ENCODE peak calls at places on chromosomes 16 and 17, in ten cellular contexts. J, F, D, Q, K, U, P, L, I and A are unnamed samples. For H3K4me1, the result is how much of the 10 kb centered on the place peaks cover.

GRCh38 chr17:75115545-75115944 is 5.8 kb downstream of the ARMC7 start:
- DNase-seq in F (no peak), J (no peak), L (no peak), P (no peak), U (no peak), Q (no peak), I (no peak), K (no peak), D (no peak), A (no peak)

GRCh38 chr17:33750943-33751701 is 458.0 kb upstream of the ASIC2 start:
- DNase-seq in P (peak), I (peak), Q (peak), J (peak), L (peak), F (peak), K (peak), U (peak), D (peak), A (peak)

GRCh38 chr17:57084802-57085447 is at the start of gene AKAP1:
- DNase-seq in K (peak), Q (peak), U (peak), L (peak), D (peak), P (peak), J (peak), F (peak), I (peak), A (peak)

GRCh38 chr16:79415983-79416641 is 184.4 kb downstream of the MAF start:
- DNase-seq in L (no peak), J (no peak), F (no peak), D (no peak), I (no peak), K (no peak), U (no peak), P (peak), Q (no peak), A (peak)

GRCh38 chr17:38943607-38944006 is 18.2 kb downstream of the LASP1NB start:
- DNase-seq in I (no peak), J (no peak), L (no peak), D (no peak), P (no peak), U (no peak), K (no peak), F (no peak), Q (no peak), A (no peak)

GRCh38 chr17:49616086-49616485 is 40.4 kb downstream of the NXPH3 start:
- DNase-seq in L (no peak), J (no peak), F (no peak), D (no peak), I (no peak), K (no peak), Q (no peak), U (no peak), P (no peak), A (no peak)

GRCh38 chr16:89312194-89312593 is 94.7 kb downstream of the ZNF778 start:
- DNase-seq in L (no peak), I (no peak), U (no peak), Q (no peak), D (no peak), F (no peak), J (no peak), P (no peak), K (no peak), A (no peak)

GRCh38 chr17:41666336-41666680 is 22.4 kb upstream of the EIF1 start:
- DNase-seq in U (peak), L (peak), K (peak), Q (peak), J (peak), P (peak), I (no peak), D (no peak), F (peak), A (peak)

GRCh38 chr16:20614201-20615141 is 38.3 kb upstream of the ACSM2B start:
- DNase-seq in D (no peak), F (no peak), Q (peak), L (no peak), K (no peak), U (no peak), J (no peak), I (peak), P (no peak), A (no peak)

GRCh38 chr16:5054876-5055865 is 10.6 kb downstream of the C16orf89 start:
- DNase-seq in K (no peak), F (no peak), D (no peak), J (no peak), L (no peak), I (no peak), Q (no peak), P (no peak), U (no peak), A (no peak)

GRCh38 chr16:25959216-25959615 is 267.5 kb downstream of the HS3ST4 start:
- DNase-seq in I (no peak), J (no peak), F (no peak), Q (no peak), K (no peak), L (no peak), U (no peak), P (no peak), D (no peak), A (no peak)

GRCh38 chr16:84643180-84643583 is 5.1 kb upstream of the KLHL36 start:
- DNase-seq in I (peak), P (no peak), D (no peak), J (peak), Q (peak), L (peak), U (no peak), K (no peak), F (peak), A (no peak)

GRCh38 chr17:39744836-39745215 is 7.1 kb downstream of the GRB7 start:
- DNase-seq in P (no peak), K (no peak), I (no peak), D (no peak), U (no peak), F (no peak), Q (no peak), L (no peak), J (no peak), A (no peak)

GRCh38 chr16:12000032-12000431 is 23.5 kb downstream of the SNX29 start:
- DNase-seq in U (no peak), Q (no peak), F (no peak), D (no peak), L (no peak), P (no peak), I (no peak), J (no peak), K (no peak), A (no peak)

GRCh38 chr16:79870016-79870886 is 269.7 kb upstream of the MAF start:
- DNase-seq in F (no peak), I (no peak), K (no peak), Q (no peak), D (no peak), U (no peak), L (no peak), P (no peak), J (no peak), A (no peak)

GRCh38 chr17:61586031-61586566 is 4.9 kb downstream of the NACA2 start:
- DNase-seq in L (no peak), I (no peak), F (no peak), D (no peak), U (no peak), P (no peak), K (no peak), J (no peak), Q (no peak), A (no peak)

GRCh38 chr16:72241930-72242329 is 70.0 kb upstream of the PMFBP1 start:
- DNase-seq in K (no peak), F (peak), D (peak), L (no peak), J (no peak), I (no peak), U (no peak), Q (no peak), P (no peak), A (no peak)

GRCh38 chr16:31071861-31072260 is 2.2 kb downstream of the ZNF668 start:
- DNase-seq in D (no peak), F (no peak), U (no peak), Q (no peak), I (no peak), J (no peak), P (no peak), L (no peak), K (no peak), A (no peak)

GRCh38 chr16:85436636-85437160 is 176.4 kb upstream of the GSE1 start:
- DNase-seq in Q (no peak), K (no peak), U (peak), P (no peak), F (no peak), J (no peak), D (no peak), I (peak), L (peak), A (no peak)

GRCh38 chr16:84314373-84314772 is 19.7 kb downstream of the WFDC1 start:
- DNase-seq in I (no peak), U (no peak), K (no peak), D (no peak), L (no peak), Q (no peak), F (no peak), J (no peak), P (no peak), A (no peak)

GRCh38 chr16:30004811-30005242 is 6.0 kb downstream of the DOC2A start:
- DNase-seq in U (no peak), K (no peak), Q (peak), P (no peak), J (no peak), L (no peak), D (no peak), I (no peak), F (no peak), A (no peak)

GRCh38 chr16:22728167-22728836 is 85.7 kb upstream of the HS3ST2 start:
- DNase-seq in I (no peak), F (no peak), Q (no peak), K (no peak), D (no peak), J (no peak), P (no peak), L (no peak), U (no peak), A (no peak)

GRCh38 chr16:14003119-14003570 is 68.0 kb upstream of the MRTFB start:
- DNase-seq in L (peak), D (no peak), P (no peak), Q (peak), U (peak), I (peak), F (peak), J (peak), K (no peak), A (no peak)

GRCh38 chr17:47295874-47296255 is 27.9 kb upstream of the EFCAB13 start:
- DNase-seq in U (no peak), K (no peak), I (no peak), F (no peak), Q (no peak), D (no peak), L (no peak), J (no peak), P (no peak), A (no peak)

GRCh38 chr17:81238490-81238814 is 403 bp downstream of the TEPSIN start:
- DNase-seq in F (no peak), Q (no peak), K (no peak), P (no peak), L (no peak), U (no peak), I (no peak), J (no peak), D (no peak), A (no peak)

GRCh38 chr17:40019140-40019991 is 4.1 kb downstream of the CSF3 start:
- DNase-seq in D (no peak), F (no peak), U (no peak), Q (no peak), L (peak), K (no peak), P (no peak), I (no peak), J (no peak), A (no peak)

GRCh38 chr17:82957961-82958491 is 118.2 kb upstream of the ZNF750 start:
- DNase-seq in F (no peak), P (no peak), Q (no peak), J (no peak), I (no peak), K (no peak), D (no peak), U (peak), L (no peak), A (no peak)

GRCh38 chr16:85819711-85820110 is 20.2 kb downstream of the COX4I1 start:
- DNase-seq in I (no peak), D (no peak), L (no peak), P (no peak), J (no peak), F (no peak), U (no peak), K (no peak), Q (no peak), A (no peak)

GRCh38 chr17:79001190-79002020 is 8.2 kb downstream of the CANT1 start:
- DNase-seq in I (no peak), U (peak), L (peak), D (no peak), P (no peak), F (peak), Q (no peak), J (no peak), K (no peak), A (no peak)

GRCh38 chr17:27518048-27518447 is 61.8 kb downstream of the KSR1 start:
- DNase-seq in K (no peak), L (no peak), Q (no peak), D (no peak), U (no peak), P (no peak), I (no peak), F (no peak), J (no peak), A (no peak)
- H3K4me1 ChIP-seq in K (under half), L (under half), Q (under half), D (under half), U (under half), P (under half), I (under half), F (under half), J (under half), A (under half)

DNA sequence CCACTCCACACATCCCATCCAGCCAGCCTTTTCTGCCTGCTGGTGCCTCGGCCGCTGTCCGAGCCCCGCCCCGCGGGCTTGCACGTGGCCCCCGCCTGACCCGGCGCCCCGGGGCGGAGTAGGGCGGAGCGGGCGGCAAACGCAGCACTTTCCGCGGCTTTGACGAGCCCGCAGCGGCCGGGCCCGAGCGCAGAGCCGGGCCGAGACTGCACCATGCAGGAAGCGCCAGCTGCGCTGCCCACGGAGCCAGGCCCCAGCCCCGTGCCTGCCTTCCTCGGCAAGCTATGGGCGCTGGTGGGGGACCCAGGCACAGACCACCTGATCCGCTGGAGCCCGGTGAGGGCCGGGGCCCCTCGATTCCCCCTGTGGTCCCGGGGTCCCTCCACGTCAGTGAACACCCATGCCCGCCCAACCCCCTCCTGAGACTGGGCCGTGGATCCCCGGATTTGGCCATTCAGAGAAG is at the start of gene HSF4:
- DNase-seq in D (no peak), L (no peak), Q (peak), I (peak), U (no peak), F (peak), P (no peak), J (peak), K (no peak), A (no peak)
- H3K4me3 ChIP-seq in D (peak), L (peak), Q (peak), I (peak), U (no peak), F (no peak), P (peak), J (peak), K (no peak), A (no peak)

DNA sequence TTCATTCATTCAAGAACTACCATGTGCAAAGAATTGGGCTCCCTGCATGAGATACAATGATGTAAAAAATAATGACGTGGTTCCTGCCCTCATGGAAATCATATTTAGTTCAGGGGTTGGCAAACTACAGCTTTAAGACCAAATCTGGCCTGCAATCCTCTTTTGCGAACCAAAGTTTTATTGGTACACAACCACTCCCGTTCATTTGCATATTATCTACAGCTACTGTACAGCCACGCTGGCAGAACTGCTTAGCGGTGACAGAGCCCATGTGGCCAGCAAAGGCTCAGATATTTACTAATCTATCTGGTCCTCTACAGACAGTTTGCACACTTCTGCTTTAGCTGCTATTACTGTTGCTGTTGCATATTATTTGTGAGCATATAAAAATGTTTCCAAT is 167.7 kb downstream of the XYLT1 start:
- DNase-seq in J (no peak), U (no peak), K (no peak), P (no peak), Q (no peak), F (no peak), I (no peak), D (no peak), L (no peak), A (no peak)
- H3K4me1 ChIP-seq in J (under half), U (under half), K (under half), P (under half), Q (under half), F (under half), I (under half), D (under half), L (under half), A (under half)

GRCh38 chr16:55656695-55657092 is 906 bp downstream of the SLC6A2 start:
- DNase-seq in F (no peak), U (no peak), D (no peak), Q (no peak), L (no peak), P (no peak), I (no peak), K (no peak), J (no peak), A (no peak)

GRCh38 chr16:55660026-55660425 is 4.2 kb downstream of the SLC6A2 start:
- DNase-seq in J (no peak), D (no peak), Q (no peak), L (no peak), P (no peak), I (no peak), U (no peak), F (no peak), K (no peak), A (no peak)

GRCh38 chr16:55655381-55655708 is 443 bp upstream of the SLC6A2 start:
- DNase-seq in Q (no peak), J (no peak), I (no peak), U (no peak), K (no peak), P (no peak), F (no peak), L (no peak), D (no peak), A (no peak)

GRCh38 chr16:55655709-55656694 is at the start of gene SLC6A2:
- DNase-seq in L (no peak), U (no peak), K (no peak), I (no peak), F (peak), D (no peak), P (no peak), J (no peak), Q (no peak), A (no peak)

DNA sequence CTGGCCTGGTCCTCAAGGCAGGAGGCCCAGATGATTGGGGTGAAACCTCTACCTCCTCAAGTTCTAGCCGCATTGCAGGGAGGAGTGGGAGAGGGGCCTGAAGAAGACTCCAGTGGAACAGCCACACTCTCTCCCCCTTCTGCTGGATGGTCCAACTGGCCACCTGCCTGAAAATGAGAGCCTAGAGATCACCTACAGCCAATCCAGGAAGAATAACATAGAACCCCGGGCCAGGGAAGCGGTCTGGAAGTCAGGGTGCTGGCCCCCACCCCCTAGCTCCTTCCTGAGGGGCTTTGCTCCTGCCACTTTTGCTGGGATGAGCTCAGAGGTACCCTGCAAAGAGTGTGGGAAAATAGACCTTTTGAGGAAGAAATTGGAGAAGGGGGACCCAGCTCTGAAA is 1.8 kb downstream of the SLC6A2 start:
- DNase-seq in D (no peak), U (no peak), I (no peak), F (no peak), P (no peak), L (no peak), J (no peak), K (no peak), Q (no peak), A (no peak)
- H3K4me3 ChIP-seq in D (no peak), U (no peak), I (no peak), F (no peak), P (no peak), L (no peak), J (no peak), K (no peak), Q (no peak), A (no peak)

GRCh38 chr16:77807-78443 is at the start of gene MPG:
- DNase-seq in J (peak), D (no peak), Q (peak), U (peak), K (peak), I (peak), F (peak), P (peak), L (peak), A (peak)
- H3K4me1 ChIP-seq in J (half or more), D (under half), Q (under half), U (under half), K (under half), I (under half), F (under half), P (under half), L (under half), A (under half)

GRCh38 chr16:53840472-53840871 is 136.5 kb downstream of the FTO start:
- DNase-seq in U (no peak), Q (no peak), D (no peak), J (no peak), I (no peak), L (no peak), F (no peak), K (no peak), P (no peak), A (no peak)
- H3K4me3 ChIP-seq in U (no peak), Q (no peak), D (no peak), J (no peak), I (no peak), L (no peak), F (no peak), K (no peak), P (no peak), A (no peak)

GRCh38 chr17:59427425-59427921 is 96.0 kb downstream of the YPEL2 start:
- DNase-seq in P (no peak), D (no peak), L (peak), U (no peak), Q (no peak), K (no peak), I (peak), F (no peak), J (no peak), A (no peak)
- H3K4me1 ChIP-seq in P (under half), D (under half), L (under half), U (under half), Q (half or more), K (under half), I (under half), F (under half), J (half or more), A (under half)

DNA sequence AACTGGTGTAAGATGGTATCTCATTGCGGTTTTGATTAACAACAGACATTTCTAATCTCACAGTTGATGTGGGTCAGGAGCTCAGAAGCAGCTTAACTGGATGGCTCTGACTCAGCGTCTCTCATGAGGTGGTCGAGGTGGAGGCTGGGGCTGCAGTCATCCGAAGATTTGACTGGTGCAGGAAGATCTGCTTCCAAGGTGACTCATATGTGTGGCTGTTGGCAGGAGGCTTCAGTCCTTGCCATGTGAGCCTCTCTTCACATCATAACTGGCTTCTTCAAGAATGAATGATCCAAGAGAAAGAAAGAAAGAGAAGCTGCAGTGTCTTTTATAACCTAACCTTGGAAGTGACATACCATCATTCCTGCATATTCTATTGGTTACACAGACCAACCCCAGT is 376.1 kb downstream of the SEC14L1 start:
- DNase-seq in D (no peak), J (no peak), P (no peak), I (no peak), Q (no peak), L (no peak), F (no peak), K (no peak), U (no peak), A (no peak)
- H3K4me3 ChIP-seq in D (no peak), J (no peak), P (no peak), I (no peak), Q (no peak), L (no peak), F (no peak), K (no peak), U (no peak), A (no peak)